ENCODE peak calls at places on chromosomes 11 and 22, in four cellular contexts. W is transverse colon, O is right atrium auricular region, E is neuronal stem cell. F is an unnamed sample. For H3K36me3 and H3K27me3, the result is how much of the 10 kb centered on the place peaks cover.

GRCh38 chr11:6219359-6219758 is 14.0 kb downstream of the C11orf42 start:
- DNase-seq in W (peak), O (peak), E (no peak), F (no peak)

GRCh38 chr11:59172345-59173079 is 580 bp downstream of the DTX4 start:
- DNase-seq in W (peak), O (no peak), E (no peak), F (peak)

GRCh38 chr11:82996966-82997606 is 74.6 kb downstream of the RAB30 start:
- DNase-seq in W (peak), O (no peak), E (no peak), F (no peak)

GRCh38 chr22:19645391-19645790 is 68.9 kb upstream of the SEPTIN5 start:
- DNase-seq in W (no peak), O (no peak), E (no peak), F (no peak)

GRCh38 chr11:133181672-133182071 is 350.6 kb downstream of the OPCML start:
- DNase-seq in W (no peak), O (no peak), E (no peak), F (no peak)

GRCh38 chr11:22491826-22492225 is 133.8 kb downstream of the FANCF start:
- DNase-seq in W (no peak), O (no peak), E (no peak), F (no peak)

GRCh38 chr11:109508185-109508584 is 86.2 kb downstream of the C11orf87 start:
- DNase-seq in W (no peak), O (no peak), E (no peak), F (no peak)

GRCh38 chr11:15158351-15159015 is 43.8 kb downstream of the INSC start:
- DNase-seq in W (no peak), O (no peak), E (no peak), F (no peak)

GRCh38 chr11:19472679-19473078 is 231.9 kb upstream of the E2F8 start:
- DNase-seq in W (no peak), O (no peak), E (no peak), F (no peak)

GRCh38 chr11:27485930-27486773 is 13.6 kb upstream of the LGR4 start:
- DNase-seq in W (no peak), O (no peak), E (peak), F (peak)

GRCh38 chr11:107830915-107831540 is 27.6 kb downstream of the SLC35F2 start:
- DNase-seq in W (no peak), O (no peak), E (no peak), F (no peak)

GRCh38 chr11:128341280-128341679 is 246.1 kb downstream of the ETS1 start:
- DNase-seq in W (no peak), O (no peak), E (no peak), F (peak)

GRCh38 chr22:45612451-45612901 is 59.2 kb upstream of the ATXN10 start:
- DNase-seq in W (no peak), O (peak), E (no peak), F (no peak)

GRCh38 chr11:69918938-69919650 is 99.9 kb upstream of the FGF3 start:
- DNase-seq in W (peak), O (peak), E (peak), F (peak)

GRCh38 chr11:12392672-12393071 is 15.3 kb downstream of the PARVA start:
- DNase-seq in W (no peak), O (no peak), E (no peak), F (no peak)

GRCh38 chr11:1487851-1488574 is 1.4 kb upstream of the MOB2 start:
- DNase-seq in W (no peak), O (no peak), E (no peak), F (no peak)

GRCh38 chr22:23278883-23279675 is 98.8 kb downstream of the BCR start:
- DNase-seq in W (peak), O (no peak), E (no peak), F (no peak)

GRCh38 chr11:130469181-130469580 is 20.7 kb downstream of the ADAMTS15 start:
- DNase-seq in W (no peak), O (no peak), E (no peak), F (no peak)

GRCh38 chr11:34251640-34251980 is 106.2 kb downstream of the ABTB2 start:
- DNase-seq in W (no peak), O (no peak), E (no peak), F (no peak)

GRCh38 chr11:86303257-86303656 is 1.2 kb downstream of the HIKESHI start:
- DNase-seq in W (no peak), O (no peak), E (no peak), F (no peak)

GRCh38 chr11:106276859-106277436 is 199.5 kb downstream of the AASDHPPT start:
- DNase-seq in W (no peak), O (no peak), E (peak), F (no peak)

GRCh38 chr11:119388103-119388502 is 6.6 kb upstream of the USP2 start:
- DNase-seq in W (no peak), O (no peak), E (no peak), F (no peak)

GRCh38 chr11:36053901-36054300 is 110.0 kb downstream of the LDLRAD3 start:
- DNase-seq in W (no peak), O (no peak), E (no peak), F (no peak)

GRCh38 chr11:87039371-87039770 is 1.6 kb downstream of the TMEM135 start:
- DNase-seq in W (no peak), O (no peak), E (no peak), F (no peak)

GRCh38 chr11:64251986-64252837 is 882 bp downstream of the PLCB3 start:
- DNase-seq in W (peak), O (no peak), E (no peak), F (no peak)

GRCh38 chr22:22038178-22038880 is 55.7 kb upstream of the TOP3B start:
- DNase-seq in W (no peak), O (no peak), E (no peak), F (no peak)

GRCh38 chr11:66912361-66912760 is 45.8 kb downstream of the PC start:
- DNase-seq in W (no peak), O (no peak), E (no peak), F (no peak)

GRCh38 chr22:36409911-36410756 is 22.4 kb upstream of the MYH9 start:
- DNase-seq in W (peak), O (peak), E (peak), F (peak)

GRCh38 chr11:100438366-100438765 is 248.7 kb upstream of the ARHGAP42 start:
- DNase-seq in W (no peak), O (no peak), E (no peak), F (no peak)

GRCh38 chr11:35367491-35367890 is 51.9 kb downstream of the SLC1A2 start:
- DNase-seq in W (no peak), O (no peak), E (no peak), F (no peak)

DNA sequence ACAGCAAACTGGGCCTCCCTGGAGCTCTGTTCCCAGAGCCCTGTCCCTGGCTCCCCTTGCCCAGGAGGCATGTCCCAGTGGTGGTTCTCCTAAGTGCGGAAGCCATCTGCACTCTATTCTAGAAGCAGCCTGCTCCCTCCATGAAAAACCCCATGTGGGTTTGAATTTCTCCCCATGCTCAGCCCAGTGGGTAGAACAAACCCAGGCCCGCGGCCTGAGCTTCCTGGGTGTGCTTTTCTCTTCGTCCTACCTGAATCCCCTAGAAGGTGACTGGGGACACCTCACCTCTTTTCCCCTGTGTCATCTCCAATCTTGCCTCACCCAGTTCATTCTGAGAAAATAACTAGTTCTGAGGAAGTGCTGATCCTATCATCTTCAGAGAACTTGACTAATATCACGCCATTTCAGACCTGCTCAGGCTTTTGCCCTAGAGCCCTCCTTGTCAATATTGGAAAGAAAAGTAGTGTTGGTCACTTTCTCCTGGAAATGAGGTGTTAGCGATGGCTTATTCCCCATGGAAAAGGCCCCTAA is 15.9 kb downstream of the IL10RA start:
- DNase-seq in W (peak), O (peak), E (no peak), F (no peak)
- H3K27ac ChIP-seq in W (peak), O (peak), E (no peak), F (peak)

DNA sequence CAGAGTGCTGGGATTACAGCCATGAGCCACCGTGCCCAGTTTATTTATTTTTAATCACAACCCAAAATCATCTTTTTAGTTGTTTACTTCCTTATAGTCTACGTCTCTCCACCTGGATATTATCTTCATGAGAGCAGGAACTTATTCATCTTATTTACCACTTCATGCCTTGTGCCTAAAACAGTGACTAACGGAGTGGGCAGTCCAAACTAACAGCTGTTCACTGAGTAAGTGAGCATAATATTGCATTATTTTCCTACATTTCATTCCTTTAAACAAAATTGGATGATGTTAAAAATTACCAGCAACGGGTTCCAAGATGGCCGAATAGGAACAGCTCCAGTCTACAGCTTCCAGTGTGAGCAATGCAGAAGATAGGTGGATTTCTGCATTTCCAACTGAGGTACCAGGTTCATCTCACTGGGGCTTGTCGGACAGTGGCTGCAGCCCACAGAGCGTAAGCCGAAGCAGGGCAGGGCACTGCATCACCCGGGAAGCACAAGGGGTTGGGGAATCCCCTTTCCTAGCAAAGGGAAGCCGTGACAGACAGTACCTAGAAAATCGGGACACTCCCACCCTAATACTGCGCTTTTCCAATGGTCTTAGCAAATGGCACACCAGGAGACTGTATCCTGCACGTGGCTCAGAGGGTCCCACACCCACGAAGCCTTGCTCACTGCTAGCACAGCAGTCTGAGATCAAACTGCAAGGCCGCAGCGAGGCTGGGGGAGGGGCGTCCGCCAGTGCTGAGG is 14.1 kb downstream of the TMEM123 start:
- DNase-seq in W (no peak), O (no peak), E (no peak), F (peak)
- H3K36me3 ChIP-seq in W (under half), O (under half), E (under half), F (under half)

DNA sequence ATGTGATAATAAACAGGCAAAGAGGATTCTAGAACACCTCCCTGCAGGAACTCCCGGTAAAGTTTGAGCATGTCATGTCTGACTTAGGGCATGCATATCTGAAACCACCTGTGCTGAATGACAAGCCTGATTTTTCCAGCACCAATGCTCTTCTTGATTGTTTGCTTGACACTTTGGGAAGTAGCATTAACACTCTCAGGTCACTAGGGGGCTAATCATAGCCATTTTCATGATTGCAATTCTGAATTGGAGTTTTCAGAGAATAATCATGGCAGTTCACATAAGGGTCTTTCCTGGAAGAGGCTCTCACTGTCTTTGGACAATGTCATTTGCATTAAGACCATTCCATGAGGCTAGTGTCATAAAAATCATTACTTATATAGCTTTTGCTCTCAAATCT is 234.4 kb upstream of the MTNR1B start:
- DNase-seq in W (no peak), O (no peak), E (no peak), F (no peak)
- H3K27me3 ChIP-seq in W (under half), O (under half), E (under half), F (under half)

DNA sequence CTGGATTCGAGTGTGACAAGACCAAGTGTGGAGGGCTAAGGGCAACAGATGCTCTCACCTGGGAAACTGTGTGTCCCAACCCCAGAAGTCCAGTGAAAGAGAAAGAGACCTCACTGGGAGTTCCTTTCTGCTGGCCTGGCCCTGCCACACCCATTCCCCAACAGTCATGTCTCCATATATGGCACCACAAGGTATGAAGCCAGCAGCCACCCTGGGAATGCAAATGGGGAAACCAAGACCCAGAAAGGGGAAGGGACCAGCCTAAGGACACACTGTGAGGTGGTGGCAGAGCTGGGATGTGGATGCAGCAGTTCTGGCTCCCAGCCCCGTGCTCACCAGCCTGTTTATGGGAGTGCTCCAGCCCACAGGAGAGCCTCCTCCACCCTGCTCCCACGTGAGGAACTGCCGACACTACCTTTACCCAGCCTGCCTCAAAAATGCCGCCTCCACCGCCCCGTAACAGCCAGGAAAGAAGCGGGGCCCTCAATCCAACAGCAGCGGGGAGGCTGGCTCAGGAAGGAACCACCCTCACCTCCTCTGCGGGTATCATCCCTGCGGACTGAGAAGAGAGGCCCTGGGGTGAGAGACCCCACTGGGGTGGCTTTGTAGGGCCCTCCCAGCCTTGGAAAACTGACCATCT is 12.6 kb downstream of the LMO1 start:
- DNase-seq in W (peak), O (no peak), E (no peak), F (no peak)
- H3K27ac ChIP-seq in W (no peak), O (no peak), E (no peak), F (no peak)

GRCh38 chr22:40826984-40827741 is 8.0 kb upstream of the SLC25A17 start:
- DNase-seq in W (no peak), O (no peak), E (no peak), F (no peak)
- H3K36me3 ChIP-seq in W (under half), O (half or more), E (under half), F (half or more)

DNA sequence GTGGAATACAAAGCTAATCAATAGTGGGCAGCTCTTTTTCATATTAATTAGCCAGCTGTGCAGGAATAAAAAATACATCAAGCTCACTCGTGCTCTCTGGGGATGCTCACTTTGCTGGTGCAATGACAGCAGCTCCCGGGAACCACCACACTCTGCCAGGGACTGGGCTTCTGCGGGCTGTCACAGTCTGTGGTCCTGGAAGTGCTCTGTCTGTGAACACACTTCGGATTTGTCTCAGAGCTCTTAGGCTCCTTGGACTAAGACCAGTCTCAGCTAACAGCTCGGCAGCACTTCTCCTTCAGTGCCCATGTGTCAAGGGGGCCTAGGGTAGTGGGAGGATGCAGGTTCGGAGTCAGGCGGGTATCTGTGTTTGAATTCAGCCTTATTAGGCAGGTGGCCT is 393.5 kb downstream of the TENM4 start:
- DNase-seq in W (no peak), O (no peak), E (no peak), F (no peak)
- H3K27me3 ChIP-seq in W (under half), O (under half), E (under half), F (under half)

GRCh38 chr11:94960488-94960887 is 12.9 kb downstream of the CWC15 start:
- DNase-seq in W (no peak), O (no peak), E (no peak), F (no peak)
- H3K27ac ChIP-seq in W (no peak), O (no peak), E (no peak), F (no peak)